ENCODE peak calls at places on chromosomes 4 and X, in six cellular contexts. One of them, this sample, is unnamed.

GRCh38 chrX:130539721-130540321 is 138.0 kb downstream of the RBMX2 start:
- DNase-seq in mammary epithelial cell: peak; percentile 23
- DNase-seq in keratinocyte: no peak
- DNase-seq in adipocyte: peak; percentile 74
- DNase-seq in kidney: no peak
- DNase-seq in DND-41: peak; percentile 41
- DNase-seq in this sample: peak; percentile 61

GRCh38 chrX:13994104-13994503 is 35.6 kb downstream of the GEMIN8 start:
- DNase-seq in mammary epithelial cell: no peak
- DNase-seq in keratinocyte: no peak
- DNase-seq in adipocyte: no peak
- DNase-seq in kidney: no peak
- DNase-seq in DND-41: no peak
- DNase-seq in this sample: no peak

GRCh38 chr4:14874990-14875389 is 127.3 kb upstream of the CPEB2 start:
- DNase-seq in mammary epithelial cell: no peak
- DNase-seq in keratinocyte: no peak
- DNase-seq in adipocyte: no peak
- DNase-seq in kidney: no peak
- DNase-seq in DND-41: no peak
- DNase-seq in this sample: no peak

GRCh38 chr4:15781427-15782095 is 3.4 kb downstream of the CD38 start:
- DNase-seq in mammary epithelial cell: peak; percentile 35
- DNase-seq in keratinocyte: no peak
- DNase-seq in adipocyte: no peak
- DNase-seq in kidney: no peak
- DNase-seq in DND-41: no peak
- DNase-seq in this sample: no peak

GRCh38 chrX:34874763-34875162 is 67.8 kb upstream of the FAM47B start:
- DNase-seq in mammary epithelial cell: no peak
- DNase-seq in keratinocyte: no peak
- DNase-seq in adipocyte: no peak
- DNase-seq in kidney: no peak
- DNase-seq in DND-41: no peak
- DNase-seq in this sample: no peak

GRCh38 chr4:121656269-121656641 is 40.5 kb downstream of the ANXA5 start:
- DNase-seq in mammary epithelial cell: peak; percentile 50
- DNase-seq in keratinocyte: peak; percentile 9
- DNase-seq in adipocyte: peak; percentile 73
- DNase-seq in kidney: no peak
- DNase-seq in DND-41: peak; percentile 13
- DNase-seq in this sample: peak; percentile 74

GRCh38 chrX:27590044-27590443 is at the start of gene DCAF8L2:
- DNase-seq in mammary epithelial cell: no peak
- DNase-seq in keratinocyte: no peak
- DNase-seq in adipocyte: no peak
- DNase-seq in kidney: no peak
- DNase-seq in DND-41: no peak
- DNase-seq in this sample: peak; percentile 3

GRCh38 chrX:149699761-149700160 is 12.1 kb upstream of the MAGEA11 start:
- DNase-seq in mammary epithelial cell: no peak
- DNase-seq in keratinocyte: no peak
- DNase-seq in adipocyte: no peak
- DNase-seq in kidney: no peak
- DNase-seq in DND-41: no peak
- DNase-seq in this sample: no peak

GRCh38 chr4:152460488-152460887 is 75.4 kb downstream of the FBXW7 start:
- DNase-seq in mammary epithelial cell: peak; percentile 14
- DNase-seq in keratinocyte: no peak
- DNase-seq in adipocyte: peak; percentile 91
- DNase-seq in kidney: no peak
- DNase-seq in DND-41: no peak
- DNase-seq in this sample: peak; percentile 55

GRCh38 chrX:131729295-131729694 is 185.4 kb downstream of the OR13H1 start:
- DNase-seq in mammary epithelial cell: peak; percentile 76
- DNase-seq in keratinocyte: no peak
- DNase-seq in adipocyte: peak; percentile 74
- DNase-seq in kidney: peak; percentile 91
- DNase-seq in DND-41: no peak
- DNase-seq in this sample: peak; percentile 74

GRCh38 chrX:154459843-154460242 is 1.8 kb downstream of the PLXNA3 start:
- DNase-seq in mammary epithelial cell: no peak
- DNase-seq in keratinocyte: no peak
- DNase-seq in adipocyte: peak; percentile 31
- DNase-seq in kidney: peak; percentile 68
- DNase-seq in DND-41: no peak
- DNase-seq in this sample: no peak
- H3K9ac ChIP-seq in mammary epithelial cell: no peak overlapping the region
- H3K9ac ChIP-seq in keratinocyte: no peak overlapping the region
- H3K9ac ChIP-seq in adipocyte: peak overlapping the region; percentile 64
- H3K9ac ChIP-seq in kidney: no peak overlapping the region
- H3K9ac ChIP-seq in DND-41: peak overlapping the region; percentile 47
- H3K9ac ChIP-seq in this sample: no peak overlapping the region

GRCh38 chrX:18288716-18289115 is 65.8 kb downstream of the SCML2 start:
- DNase-seq in mammary epithelial cell: no peak
- DNase-seq in keratinocyte: no peak
- DNase-seq in adipocyte: no peak
- DNase-seq in kidney: no peak
- DNase-seq in DND-41: no peak
- DNase-seq in this sample: no peak
- H3K9ac ChIP-seq in mammary epithelial cell: no peak overlapping the region
- H3K9ac ChIP-seq in keratinocyte: no peak overlapping the region
- H3K9ac ChIP-seq in adipocyte: no peak overlapping the region
- H3K9ac ChIP-seq in kidney: no peak overlapping the region
- H3K9ac ChIP-seq in DND-41: no peak overlapping the region
- H3K9ac ChIP-seq in this sample: no peak overlapping the region

DNA sequence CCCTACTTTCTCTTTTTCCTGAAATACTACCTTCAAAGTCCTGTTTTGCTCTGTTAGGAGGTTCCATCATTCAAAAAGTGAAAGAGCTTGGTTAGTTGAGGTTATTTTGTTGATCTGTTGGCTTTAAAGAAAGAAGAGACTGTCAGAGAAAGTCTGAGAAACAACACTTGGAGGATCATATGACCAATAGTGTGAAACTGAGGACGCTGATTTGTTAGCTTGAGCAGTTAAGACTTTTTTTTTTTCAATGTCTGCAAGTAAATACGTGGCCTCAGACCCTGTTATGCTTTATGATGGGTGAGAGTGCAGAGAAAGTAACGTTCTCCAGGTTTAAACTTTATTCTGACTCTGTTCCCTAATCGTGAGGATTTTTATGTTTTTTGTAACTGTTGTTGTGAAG is 45.9 kb downstream of the GAB1 start:
- DNase-seq in mammary epithelial cell: peak; percentile 35
- DNase-seq in keratinocyte: no peak
- DNase-seq in adipocyte: peak; percentile 44
- DNase-seq in kidney: no peak
- DNase-seq in DND-41: no peak
- DNase-seq in this sample: peak; percentile 59
- H3K9ac ChIP-seq in mammary epithelial cell: peak overlapping the region; percentile 60
- H3K9ac ChIP-seq in keratinocyte: peak overlapping the region; percentile 34
- H3K9ac ChIP-seq in adipocyte: no peak overlapping the region
- H3K9ac ChIP-seq in kidney: peak overlapping the region; percentile 54
- H3K9ac ChIP-seq in DND-41: no peak overlapping the region
- H3K9ac ChIP-seq in this sample: no peak overlapping the region

GRCh38 chr4:147779449-147779848 is 47.6 kb downstream of the ARHGAP10 start:
- DNase-seq in mammary epithelial cell: no peak
- DNase-seq in keratinocyte: no peak
- DNase-seq in adipocyte: no peak
- DNase-seq in kidney: no peak
- DNase-seq in DND-41: no peak
- DNase-seq in this sample: no peak
- H3K9ac ChIP-seq in mammary epithelial cell: no peak overlapping the region
- H3K9ac ChIP-seq in keratinocyte: no peak overlapping the region
- H3K9ac ChIP-seq in adipocyte: no peak overlapping the region
- H3K9ac ChIP-seq in kidney: no peak overlapping the region
- H3K9ac ChIP-seq in DND-41: no peak overlapping the region
- H3K9ac ChIP-seq in this sample: no peak overlapping the region

GRCh38 chr4:149741186-149741831 is 74.3 kb downstream of the IQCM start:
- DNase-seq in mammary epithelial cell: no peak
- DNase-seq in keratinocyte: no peak
- DNase-seq in adipocyte: no peak
- DNase-seq in kidney: no peak
- DNase-seq in DND-41: no peak
- DNase-seq in this sample: no peak

GRCh38 chr4:149751174-149751573 is 64.5 kb downstream of the IQCM start:
- DNase-seq in mammary epithelial cell: no peak
- DNase-seq in keratinocyte: peak; percentile 52
- DNase-seq in adipocyte: no peak
- DNase-seq in kidney: no peak
- DNase-seq in DND-41: no peak
- DNase-seq in this sample: no peak

GRCh38 chr4:149749769-149750168 is 65.9 kb downstream of the IQCM start:
- DNase-seq in mammary epithelial cell: no peak
- DNase-seq in keratinocyte: no peak
- DNase-seq in adipocyte: no peak
- DNase-seq in kidney: no peak
- DNase-seq in DND-41: no peak
- DNase-seq in this sample: no peak

DNA sequence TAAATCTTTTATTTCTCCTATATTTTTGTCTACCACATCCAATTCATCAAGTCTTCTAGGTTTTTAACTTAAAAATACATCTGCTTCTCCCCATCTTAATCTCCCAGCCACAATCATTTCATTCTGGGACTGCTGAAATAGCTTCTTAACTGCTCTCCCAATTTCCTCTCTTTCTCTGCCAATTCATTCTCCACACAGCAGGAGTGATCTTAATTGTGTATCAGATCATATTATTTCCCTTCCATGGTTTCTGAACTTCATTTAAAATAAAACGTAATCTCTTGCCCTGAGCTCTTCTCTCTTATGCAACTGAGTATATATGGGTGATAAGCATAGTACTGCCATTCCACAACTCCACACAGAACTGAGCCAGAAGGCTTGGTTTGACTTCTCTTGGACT is 69.4 kb downstream of the IQCM start:
- DNase-seq in mammary epithelial cell: no peak
- DNase-seq in keratinocyte: no peak
- DNase-seq in adipocyte: no peak
- DNase-seq in kidney: no peak
- DNase-seq in DND-41: no peak
- DNase-seq in this sample: no peak
- H3K9ac ChIP-seq in mammary epithelial cell: no peak overlapping the region
- H3K9ac ChIP-seq in keratinocyte: no peak overlapping the region
- H3K9ac ChIP-seq in adipocyte: no peak overlapping the region
- H3K9ac ChIP-seq in kidney: no peak overlapping the region
- H3K9ac ChIP-seq in DND-41: no peak overlapping the region
- H3K9ac ChIP-seq in this sample: no peak overlapping the region

GRCh38 chr4:181950372-181951127 is 292.7 kb upstream of the TENM3 start:
- DNase-seq in mammary epithelial cell: no peak
- DNase-seq in keratinocyte: no peak
- DNase-seq in adipocyte: no peak
- DNase-seq in kidney: no peak
- DNase-seq in DND-41: no peak
- DNase-seq in this sample: no peak
- H3K9ac ChIP-seq in mammary epithelial cell: no peak overlapping the region
- H3K9ac ChIP-seq in keratinocyte: no peak overlapping the region
- H3K9ac ChIP-seq in adipocyte: no peak overlapping the region
- H3K9ac ChIP-seq in kidney: no peak overlapping the region
- H3K9ac ChIP-seq in DND-41: no peak overlapping the region
- H3K9ac ChIP-seq in this sample: no peak overlapping the region

GRCh38 chr4:74669702-74670101 is 124.6 kb downstream of the BTC start:
- DNase-seq in mammary epithelial cell: no peak
- DNase-seq in keratinocyte: no peak
- DNase-seq in adipocyte: no peak
- DNase-seq in kidney: no peak
- DNase-seq in DND-41: no peak
- DNase-seq in this sample: no peak
- H3K9ac ChIP-seq in mammary epithelial cell: no peak overlapping the region
- H3K9ac ChIP-seq in keratinocyte: no peak overlapping the region
- H3K9ac ChIP-seq in adipocyte: no peak overlapping the region
- H3K9ac ChIP-seq in kidney: no peak overlapping the region
- H3K9ac ChIP-seq in DND-41: no peak overlapping the region
- H3K9ac ChIP-seq in this sample: no peak overlapping the region

DNA sequence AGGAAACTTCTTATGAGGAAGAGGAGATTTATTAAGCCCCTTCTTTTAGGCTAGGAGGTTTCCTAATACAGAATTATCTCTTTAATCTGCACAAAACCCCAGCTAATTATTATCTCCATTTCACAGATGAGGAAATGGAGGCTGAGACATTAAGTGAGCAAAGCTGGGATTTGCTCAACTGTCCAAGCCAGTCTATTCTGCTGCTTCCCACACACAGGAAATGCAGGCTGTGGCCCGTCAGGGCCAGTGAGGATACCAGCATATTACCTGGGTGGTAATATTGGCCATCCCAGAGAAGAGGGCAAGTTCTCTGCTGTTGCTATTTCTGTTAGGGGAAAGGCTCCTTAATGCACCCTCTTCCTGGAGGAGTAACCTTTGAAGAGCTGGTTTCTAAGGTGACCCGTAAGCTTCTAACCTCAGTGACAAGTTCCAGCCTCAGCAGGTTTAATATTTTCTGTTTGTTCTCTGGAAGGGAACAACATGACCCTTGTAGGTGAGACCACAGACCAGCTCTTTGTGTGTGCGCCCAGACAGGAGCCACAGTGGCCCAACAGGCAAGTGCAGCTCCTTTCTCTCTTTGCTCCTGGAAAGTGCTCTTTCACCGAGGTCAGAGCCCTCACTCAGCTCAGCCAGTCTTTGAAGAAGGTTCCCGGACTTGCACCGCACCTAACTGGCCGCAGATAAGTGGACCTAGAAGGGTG is 35.6 kb downstream of the TBC1D9 start:
- DNase-seq in mammary epithelial cell: no peak
- DNase-seq in keratinocyte: no peak
- DNase-seq in adipocyte: no peak
- DNase-seq in kidney: peak; percentile 44
- DNase-seq in DND-41: no peak
- DNase-seq in this sample: no peak
- H3K9ac ChIP-seq in mammary epithelial cell: no peak overlapping the region
- H3K9ac ChIP-seq in keratinocyte: no peak overlapping the region
- H3K9ac ChIP-seq in adipocyte: no peak overlapping the region
- H3K9ac ChIP-seq in kidney: peak overlapping the region; percentile 60
- H3K9ac ChIP-seq in DND-41: no peak overlapping the region
- H3K9ac ChIP-seq in this sample: no peak overlapping the region